ENCODE peak calls at places on chromosomes 11 and 22, in nine cellular contexts. E is ovary; G is cardiac fibroblast; B is tibial nerve; H is lung; Y is osteoblast; I is CD8-positive, alpha-beta T cell; W is neural progenitor cell; N is BE2C. Q is an unnamed sample.

GRCh38 chr11:101478587-101479375 is 105.0 kb downstream of the TRPC6 start:
- DNase-seq in G (no peak), H (no peak), B (no peak), W (peak), Y (no peak), N (peak), E (no peak), I (no peak), Q (no peak)

GRCh38 chr11:68524681-68525080 is 64.1 kb downstream of the PPP6R3 start:
- DNase-seq in B (no peak), G (no peak), W (no peak), Y (no peak), N (no peak), H (no peak), E (no peak), I (no peak), Q (no peak)

GRCh38 chr11:61972796-61973602 is 5.6 kb upstream of the FTH1 start:
- DNase-seq in I (no peak), E (no peak), G (peak), N (no peak), Y (no peak), H (peak), W (no peak), B (no peak), Q (peak)

GRCh38 chr11:71252434-71252781 is at the start of gene SHANK2:
- DNase-seq in H (no peak), G (no peak), E (no peak), I (no peak), W (peak), Y (no peak), N (no peak), B (no peak), Q (no peak)

GRCh38 chr22:37747090-37747714 is 50.4 kb downstream of the TRIOBP start:
- DNase-seq in W (peak), B (peak), Y (no peak), N (no peak), H (no peak), G (peak), E (peak), I (no peak), Q (no peak)

GRCh38 chr11:1746956-1747752 is 3.2 kb downstream of the IFITM10 start:
- DNase-seq in B (no peak), Y (peak), E (no peak), N (no peak), I (no peak), G (no peak), H (no peak), W (no peak), Q (no peak)

GRCh38 chr11:72010529-72011233 is 12.0 kb downstream of the IL18BP start:
- DNase-seq in N (no peak), B (no peak), E (no peak), G (no peak), Y (peak), I (no peak), H (no peak), W (no peak), Q (no peak)

GRCh38 chr11:6855971-6856542 is 6.8 kb upstream of the OR10A2 start:
- DNase-seq in G (peak), Y (no peak), H (no peak), B (no peak), I (no peak), N (peak), E (no peak), W (peak), Q (peak)

GRCh38 chr11:34926831-34927132 is 10.4 kb downstream of the PDHX start:
- DNase-seq in E (no peak), B (no peak), N (no peak), I (no peak), Y (peak), G (peak), H (no peak), W (no peak), Q (peak)

GRCh38 chr11:67458266-67458665 is 3.1 kb downstream of the CABP4 start:
- DNase-seq in B (no peak), N (no peak), G (no peak), W (no peak), Y (peak), H (no peak), E (no peak), I (no peak), Q (no peak)

GRCh38 chr22:39183991-39184585 is 31.6 kb upstream of the CBX7 start:
- DNase-seq in B (no peak), E (no peak), G (peak), W (no peak), N (peak), Y (peak), H (no peak), I (no peak), Q (no peak)

GRCh38 chr11:60169264-60169915 is 13.5 kb downstream of the MS4A6A start:
- DNase-seq in W (peak), Y (peak), B (no peak), I (no peak), N (no peak), G (peak), E (no peak), H (no peak), Q (no peak)

GRCh38 chr11:57940044-57940781 is 83.5 kb upstream of the OR9Q1 start:
- DNase-seq in N (no peak), G (no peak), I (no peak), W (no peak), Y (no peak), H (no peak), B (no peak), E (no peak), Q (no peak)

GRCh38 chr11:102891736-102892135 is 17.0 kb upstream of the MMP12 start:
- DNase-seq in G (no peak), B (no peak), E (no peak), Y (no peak), N (no peak), H (no peak), I (no peak), W (no peak), Q (no peak)

GRCh38 chr11:61950035-61950547 is at the start of gene BEST1:
- DNase-seq in E (no peak), N (no peak), I (no peak), H (no peak), G (no peak), Y (no peak), W (no peak), B (no peak), Q (no peak)

GRCh38 chr11:43359432-43359818 is 705 bp downstream of the TTC17 start:
- DNase-seq in W (no peak), Y (no peak), E (no peak), G (peak), H (no peak), B (peak), N (peak), I (no peak), Q (no peak)

GRCh38 chr22:21797444-21798221 is 62.0 kb upstream of the YPEL1 start:
- DNase-seq in I (no peak), W (no peak), N (no peak), Y (no peak), H (no peak), G (peak), E (no peak), B (no peak), Q (no peak)

GRCh38 chr11:6755303-6755952 is 16.3 kb downstream of the OR2AG2 start:
- DNase-seq in Y (peak), B (peak), G (peak), N (peak), E (no peak), I (peak), H (no peak), W (peak), Q (no peak)

GRCh38 chr11:86245369-86246292 is 1.1 kb downstream of the EED start:
- DNase-seq in E (no peak), N (peak), H (no peak), I (no peak), G (peak), Y (peak), W (peak), B (no peak), Q (no peak)

GRCh38 chr11:3003396-3004231 is 11.5 kb upstream of the NAP1L4 start:
- DNase-seq in B (no peak), N (no peak), Y (peak), E (no peak), G (no peak), W (no peak), H (no peak), I (no peak), Q (no peak)

GRCh38 chr11:90912631-90913030 is 689.8 kb upstream of the CHORDC1 start:
- DNase-seq in Y (no peak), G (no peak), E (no peak), W (no peak), I (no peak), H (no peak), N (no peak), B (no peak), Q (no peak)

GRCh38 chr11:73308963-73309960 is 1.2 kb downstream of the ARHGEF17 start:
- DNase-seq in G (peak), N (peak), E (peak), I (no peak), W (peak), B (peak), H (peak), Y (peak), Q (peak)

GRCh38 chr11:3123761-3124733 is 41.1 kb downstream of the OSBPL5 start:
- DNase-seq in W (no peak), N (peak), I (no peak), H (peak), E (peak), G (peak), Y (peak), B (peak), Q (peak)

GRCh38 chr11:76803811-76804600 is 20.9 kb downstream of the TSKU start:
- DNase-seq in Y (peak), G (peak), H (no peak), E (no peak), W (no peak), N (no peak), I (peak), B (peak), Q (no peak)

GRCh38 chr11:15248749-15249148 is 134.0 kb downstream of the INSC start:
- DNase-seq in N (no peak), B (no peak), E (no peak), H (no peak), Y (no peak), G (no peak), I (no peak), W (no peak), Q (no peak)

GRCh38 chr11:76656571-76657081 is 13.9 kb downstream of the LRRC32 start:
- DNase-seq in B (no peak), I (no peak), N (no peak), E (peak), G (no peak), H (no peak), W (no peak), Y (peak), Q (no peak)

GRCh38 chr22:41237036-41237706 is 3.6 kb downstream of the CHADL start:
- DNase-seq in W (no peak), N (no peak), G (no peak), E (no peak), I (no peak), B (no peak), H (no peak), Y (no peak), Q (no peak)
- TF ChIP-seq CTCF in W (no peak), N (no peak), G (no peak), E (no peak), I (no peak), B (no peak), H (no peak), Y (no peak), Q (no peak)

GRCh38 chr11:38646382-38646781 is 2048.3 kb upstream of the RAG2 start:
- DNase-seq in I (no peak), Y (no peak), G (no peak), B (no peak), N (no peak), H (no peak), E (no peak), W (no peak), Q (no peak)

GRCh38 chr11:38640854-38641253 is 2042.8 kb upstream of the RAG2 start:
- DNase-seq in E (no peak), N (no peak), B (no peak), Y (no peak), G (no peak), H (no peak), W (no peak), I (no peak), Q (no peak)
- H3K4me3 ChIP-seq in E (no peak), N (no peak), B (no peak), Y (no peak), G (no peak), H (no peak), W (no peak), I (no peak), Q (no peak)

GRCh38 chr22:35870517-35871275 is 153.0 kb downstream of the APOL5 start:
- DNase-seq in G (no peak), I (no peak), E (no peak), B (no peak), Y (no peak), H (no peak), N (no peak), W (no peak), Q (no peak)

GRCh38 chr22:35873426-35873825 is 155.2 kb downstream of the RBFOX2 start:
- DNase-seq in Y (no peak), E (no peak), G (no peak), H (no peak), N (no peak), W (no peak), B (no peak), I (no peak), Q (no peak)

GRCh38 chr22:35868938-35869337 is 151.3 kb downstream of the APOL5 start:
- DNase-seq in H (no peak), E (no peak), G (peak), B (no peak), I (no peak), N (no peak), Y (no peak), W (peak), Q (no peak)

GRCh38 chr22:35866646-35867045 is 149.0 kb downstream of the APOL5 start:
- DNase-seq in W (peak), H (no peak), I (no peak), Y (no peak), N (no peak), E (peak), B (no peak), G (no peak), Q (no peak)

DNA sequence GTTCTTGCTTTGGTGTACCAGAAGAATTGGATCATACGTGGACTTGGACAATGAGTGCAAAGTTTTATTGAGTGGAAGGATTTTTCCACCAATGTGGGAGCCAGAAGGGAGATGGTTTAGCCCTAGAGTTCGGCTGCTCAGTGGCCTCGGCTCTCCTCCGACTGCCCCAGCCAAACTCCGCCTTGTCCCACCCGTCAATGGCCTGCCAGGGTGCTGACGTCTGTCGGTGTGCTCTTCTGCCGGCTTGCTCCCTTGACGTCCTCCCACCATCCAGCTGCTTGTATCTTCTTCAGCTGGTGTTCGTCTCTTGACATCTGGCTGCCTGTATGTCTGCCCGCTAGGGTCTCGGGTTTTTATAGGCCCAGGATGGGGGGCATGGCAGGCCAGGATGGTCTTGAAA is 154.8 kb downstream of the APOL5 start:
- DNase-seq in Y (no peak), W (no peak), I (no peak), E (no peak), N (no peak), H (no peak), B (no peak), G (no peak), Q (no peak)
- TF ChIP-seq CTCF in Y (no peak), W (no peak), I (no peak), E (no peak), N (no peak), H (no peak), B (no peak), G (no peak), Q (no peak)

GRCh38 chr11:12161137-12161536 is 50.7 kb downstream of the MICAL2 start:
- DNase-seq in N (no peak), I (no peak), E (no peak), H (no peak), G (no peak), B (no peak), Y (no peak), W (no peak), Q (no peak)
- H3K4me3 ChIP-seq in N (no peak), I (no peak), E (no peak), H (no peak), G (no peak), B (no peak), Y (no peak), W (no peak), Q (no peak)

DNA sequence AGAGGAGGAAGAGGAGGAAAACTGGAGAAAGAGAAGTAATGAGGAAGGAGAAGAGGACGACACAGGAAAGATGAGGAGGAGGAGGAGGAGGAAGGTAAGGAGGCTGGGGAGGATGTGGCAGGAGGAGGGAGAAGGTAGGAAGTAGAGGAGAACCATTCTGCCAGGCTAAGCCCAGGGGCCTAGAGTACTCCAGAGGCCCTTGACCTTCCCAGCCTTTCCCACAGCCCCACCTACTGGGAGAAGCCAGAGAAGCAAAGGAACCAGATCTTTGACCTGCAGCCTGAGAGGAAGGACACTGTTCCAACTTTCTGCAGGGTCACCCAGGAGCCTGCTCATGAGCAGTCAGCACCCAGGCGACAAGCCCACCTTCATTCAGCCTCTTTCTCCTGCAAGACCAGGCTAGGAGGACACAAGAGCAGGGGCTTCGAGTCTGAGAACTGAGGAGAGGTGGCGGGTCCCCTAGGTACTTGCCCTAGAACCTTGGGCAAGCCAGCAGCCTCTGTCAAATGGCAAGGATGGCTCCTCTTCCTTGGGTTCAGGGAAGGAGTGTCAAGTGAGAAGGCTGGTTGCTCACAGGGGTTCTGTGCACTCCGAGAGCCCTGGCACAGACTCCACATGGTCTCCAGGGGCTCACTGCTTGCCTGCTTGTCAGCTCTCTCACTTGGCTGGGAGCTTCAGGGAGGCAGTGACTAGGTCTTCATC is 27.9 kb upstream of the OAF start:
- DNase-seq in Y (no peak), E (no peak), W (no peak), H (peak), B (peak), I (no peak), G (peak), N (peak), Q (no peak)
- TF ChIP-seq CTCF in Y (peak), E (no peak), W (peak), H (no peak), B (peak), I (no peak), G (peak), N (peak), Q (peak)

GRCh38 chr22:18971321-18971751 is 35.2 kb upstream of the PRODH start:
- DNase-seq in W (no peak), Y (peak), E (no peak), G (no peak), I (no peak), N (no peak), H (no peak), B (no peak), Q (no peak)
- H3K4me3 ChIP-seq in W (peak), Y (no peak), E (no peak), G (no peak), I (no peak), N (peak), H (no peak), B (no peak), Q (no peak)

GRCh38 chr11:46341454-46341853 is 5.8 kb upstream of the DGKZ start:
- DNase-seq in E (no peak), Y (peak), B (no peak), N (no peak), G (no peak), W (no peak), H (no peak), I (no peak), Q (no peak)

GRCh38 chr11:46337626-46338345 is 9.5 kb upstream of the DGKZ start:
- DNase-seq in E (no peak), I (no peak), Y (peak), B (no peak), N (no peak), H (no peak), W (no peak), G (no peak), Q (no peak)

GRCh38 chr11:46339816-46340215 is 7.4 kb upstream of the DGKZ start:
- DNase-seq in H (no peak), W (no peak), I (no peak), G (no peak), E (no peak), Y (no peak), N (no peak), B (no peak), Q (no peak)

GRCh38 chr11:46338636-46338987 is 8.7 kb upstream of the DGKZ start:
- DNase-seq in G (no peak), Y (peak), B (no peak), I (no peak), E (no peak), N (no peak), H (no peak), W (no peak), Q (no peak)

DNA sequence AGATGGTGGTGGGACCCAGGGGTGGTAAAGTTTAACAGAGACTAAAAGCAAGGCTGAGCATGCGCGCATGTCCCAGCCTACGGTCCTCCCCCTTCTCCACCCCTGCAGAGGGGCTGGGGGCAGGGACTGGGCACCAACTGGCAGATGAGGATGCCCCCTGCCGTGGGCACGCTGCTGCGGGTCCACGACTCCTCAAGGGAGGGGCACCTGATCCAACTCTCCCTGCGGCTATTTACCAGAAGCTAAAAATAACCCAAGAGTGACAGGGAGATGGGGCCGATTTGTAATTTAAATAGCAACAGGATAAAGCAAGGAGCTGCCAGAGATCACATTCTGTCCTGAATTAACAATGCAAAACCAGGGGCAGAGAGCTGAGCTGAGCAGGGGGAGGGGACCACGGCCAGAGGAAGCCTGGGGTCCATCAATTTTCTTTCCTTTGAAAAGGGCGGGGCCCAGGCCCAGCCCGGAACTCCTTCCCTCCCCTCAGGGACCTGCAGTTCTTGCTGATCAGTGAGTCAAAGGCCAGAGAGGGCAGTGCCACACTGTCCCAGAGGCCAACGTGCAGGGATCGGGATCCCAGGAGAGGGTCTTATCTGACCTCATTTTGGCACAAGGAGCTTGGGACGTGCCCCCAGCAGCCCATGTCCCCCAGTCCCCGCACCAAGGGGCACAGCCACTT is 8.1 kb upstream of the DGKZ start:
- DNase-seq in B (no peak), H (no peak), G (no peak), Y (peak), I (no peak), W (peak), E (no peak), N (peak), Q (no peak)
- TF ChIP-seq CTCF in B (no peak), H (no peak), G (no peak), Y (no peak), I (no peak), W (no peak), E (no peak), N (no peak), Q (no peak)

GRCh38 chr11:122202161-122202950 is 86.3 kb upstream of the BLID start:
- DNase-seq in H (no peak), E (peak), W (no peak), G (peak), B (no peak), N (peak), I (no peak), Y (no peak), Q (peak)
- H3K4me3 ChIP-seq in H (no peak), E (peak), W (no peak), G (peak), B (peak), N (no peak), I (no peak), Y (peak), Q (peak)